ENCODE peak calls at places on chromosomes 5 and 9, in five cellular contexts. R, J, K, C and T are unnamed samples.

GRCh38 chr9:108053555-108054061 is 564.0 kb upstream of the KLF4 start:
- DNase-seq in R (peak; percentile 62), J (peak; percentile 92), K (no peak), C (peak; percentile 85), T (no peak)

GRCh38 chr5:35773936-35774335 is 82.8 kb upstream of the IL7R start:
- DNase-seq in R (no peak), J (no peak), K (no peak), C (no peak), T (no peak)

GRCh38 chr5:145429170-145429569 is 406.0 kb downstream of the PRELID2 start:
- DNase-seq in R (no peak), J (no peak), K (no peak), C (no peak), T (no peak)

GRCh38 chr5:40273936-40274335 is 405.8 kb upstream of the PTGER4 start:
- DNase-seq in R (no peak), J (no peak), K (no peak), C (no peak), T (no peak)

GRCh38 chr9:129026442-129027223 is 1.5 kb downstream of the SH3GLB2 start:
- DNase-seq in R (no peak), J (no peak), K (no peak), C (no peak), T (peak; percentile 66)

GRCh38 chr5:177025139-177025538 is 2.6 kb downstream of the ZNF346 start:
- DNase-seq in R (no peak), J (no peak), K (no peak), C (no peak), T (no peak)

GRCh38 chr5:95817430-95817829 is 5.1 kb downstream of the GLRX start:
- DNase-seq in R (no peak), J (no peak), K (peak; percentile 74), C (no peak), T (no peak)

GRCh38 chr5:172477466-172477865 is 23.1 kb upstream of the SH3PXD2B start:
- DNase-seq in R (no peak), J (peak; percentile 49), K (no peak), C (no peak), T (no peak)

GRCh38 chr5:65142511-65143011 is 339.2 kb downstream of the ADAMTS6 start:
- DNase-seq in R (no peak), J (no peak), K (peak; percentile 30), C (no peak), T (no peak)

GRCh38 chr5:135016926-135017325 is 17.1 kb downstream of the PITX1 start:
- DNase-seq in R (no peak), J (peak; percentile 54), K (no peak), C (peak; percentile 45), T (no peak)

GRCh38 chr9:113653746-113654604 is 190.4 kb downstream of the RGS3 start:
- DNase-seq in R (no peak), J (no peak), K (no peak), C (peak; percentile 52), T (no peak)

GRCh38 chr5:148125641-148126040 is 42.7 kb upstream of the SPINK14 start:
- DNase-seq in R (no peak), J (no peak), K (no peak), C (no peak), T (no peak)

GRCh38 chr5:148808864-148809642 is 17.4 kb upstream of the ADRB2 start:
- DNase-seq in R (no peak), J (no peak), K (no peak), C (no peak), T (no peak)

GRCh38 chr9:93950619-93951601 is 4.2 kb downstream of the BARX1 start:
- DNase-seq in R (no peak), J (no peak), K (no peak), C (no peak), T (peak; percentile 46)

GRCh38 chr5:129804705-129805104 is 56.8 kb downstream of the MINAR2 start:
- DNase-seq in R (no peak), J (no peak), K (no peak), C (no peak), T (no peak)

GRCh38 chr9:34715639-34716215 is 5.8 kb upstream of the CCL21 start:
- DNase-seq in R (no peak), J (no peak), K (no peak), C (no peak), T (no peak)

GRCh38 chr9:107404086-107404590 is 85.4 kb downstream of the KLF4 start:
- DNase-seq in R (no peak), J (no peak), K (no peak), C (no peak), T (no peak)

GRCh38 chr9:31103836-31104235 is 1280.6 kb upstream of the ACO1 start:
- DNase-seq in R (no peak), J (no peak), K (no peak), C (no peak), T (peak; percentile 10)

GRCh38 chr5:19264821-19265220 is 723.2 kb downstream of the CDH18 start:
- DNase-seq in R (no peak), J (no peak), K (no peak), C (no peak), T (no peak)

GRCh38 chr5:68911840-68912690 is 181.7 kb upstream of the SLC30A5 start:
- DNase-seq in R (no peak), J (no peak), K (peak; percentile 20), C (no peak), T (no peak)

GRCh38 chr9:87336407-87336806 is 161.3 kb upstream of the DAPK1 start:
- DNase-seq in R (no peak), J (no peak), K (no peak), C (no peak), T (no peak)

GRCh38 chr9:97811534-97812246 is 41.3 kb upstream of the FOXE1 start:
- DNase-seq in R (no peak), J (no peak), K (no peak), C (no peak), T (no peak)

GRCh38 chr5:76403963-76404693 is 1.0 kb downstream of the IQGAP2 start:
- DNase-seq in R (no peak), J (peak; percentile 67), K (no peak), C (peak; percentile 64), T (peak; percentile 80)

GRCh38 chr5:15592728-15593127 is 92.7 kb downstream of the FBXL7 start:
- DNase-seq in R (no peak), J (no peak), K (no peak), C (no peak), T (no peak)

GRCh38 chr9:128892223-128892892 is 10.4 kb downstream of the LRRC8A start:
- DNase-seq in R (no peak), J (peak; percentile 97), K (peak; percentile 74), C (peak; percentile 88), T (peak; percentile 85)